ENCODE peak calls at places on chromosome 1, in seven cellular contexts. X is AG08395; T is skeletal muscle cell; D is body of pancreas; W is caudate nucleus; E is stimulated activated CD8-positive, alpha-beta memory T cell treated with anti-CD3 and anti-CD28 coated beads, Interleukin-7, amount 100 ng/mL, for 1 hour; U is stimulated activated CD4-positive, alpha-beta T cell treated with anti-CD3 and anti-CD28 coated beads, Interleukin-2, amount 100 ng/mL, for 48 hours. I is an unnamed sample.

GRCh38 chr1:241022366-241022765 is 334.6 kb downstream of the RGS7 start:
- DNase-seq in W (no peak), E (no peak), D (no peak), U (no peak), T (no peak), X (no peak), I (no peak)

GRCh38 chr1:59279651-59280050 is 17.2 kb upstream of the FGGY start:
- DNase-seq in U (no peak), T (no peak), X (peak), D (no peak), E (no peak), W (no peak), I (no peak)

GRCh38 chr1:205316179-205316578 is 5.4 kb downstream of the NUAK2 start:
- DNase-seq in W (no peak), X (no peak), U (no peak), D (no peak), T (no peak), E (no peak), I (no peak)

GRCh38 chr1:184685116-184685515 is 69.5 kb downstream of the EDEM3 start:
- DNase-seq in E (no peak), X (no peak), D (no peak), T (no peak), W (no peak), U (no peak), I (no peak)

GRCh38 chr1:8870605-8871538 is 7.6 kb downstream of the ENO1 start:
- DNase-seq in E (no peak), U (no peak), X (no peak), T (no peak), W (no peak), D (no peak), I (no peak)

GRCh38 chr1:109300650-109301151 is 6.1 kb downstream of the MYBPHL start:
- DNase-seq in U (no peak), D (no peak), W (no peak), T (no peak), E (no peak), X (no peak), I (no peak)

GRCh38 chr1:166876540-166876838 is 425 bp upstream of the TADA1 start:
- DNase-seq in U (no peak), T (no peak), X (no peak), E (no peak), W (no peak), D (no peak), I (no peak)

GRCh38 chr1:6580119-6580587 is 359 bp downstream of the ZBTB48 start:
- DNase-seq in W (no peak), E (no peak), D (no peak), T (no peak), X (peak), U (no peak), I (no peak)

GRCh38 chr1:203364013-203364730 is 13.2 kb upstream of the FMOD start:
- DNase-seq in E (no peak), W (no peak), T (no peak), U (no peak), X (no peak), D (no peak), I (no peak)

I was measured in substantia nigra.